ENCODE peak calls at places on chromosome 7, in six cellular contexts. One of them, this sample, is unnamed.

GRCh38 chr7:87599336-87599735 is 1.3 kb downstream of the ABCB1 start:
- DNase-seq in fibroblast of lung: peak
- DNase-seq in mesendoderm: no peak
- DNase-seq in IMR-90: no peak
- DNase-seq in astrocyte: no peak
- DNase-seq in GM23248: no peak
- DNase-seq in this sample: no peak

GRCh38 chr7:122528879-122529481 is 169.9 kb downstream of the RNF133 start:
- DNase-seq in fibroblast of lung: peak
- DNase-seq in mesendoderm: peak
- DNase-seq in IMR-90: peak
- DNase-seq in astrocyte: peak
- DNase-seq in GM23248: peak
- DNase-seq in this sample: no peak

GRCh38 chr7:152312316-152312715 is 123.5 kb downstream of the KMT2C start:
- DNase-seq in fibroblast of lung: peak
- DNase-seq in mesendoderm: peak
- DNase-seq in IMR-90: peak
- DNase-seq in astrocyte: peak
- DNase-seq in GM23248: no peak
- DNase-seq in this sample: no peak

GRCh38 chr7:142795339-142795863 is 24.6 kb downstream of the PRSS2 start:
- DNase-seq in fibroblast of lung: peak
- DNase-seq in mesendoderm: peak
- DNase-seq in IMR-90: no peak
- DNase-seq in astrocyte: no peak
- DNase-seq in GM23248: no peak
- DNase-seq in this sample: no peak

GRCh38 chr7:47032171-47032915 is 549.6 kb downstream of the TNS3 start:
- DNase-seq in fibroblast of lung: no peak
- DNase-seq in mesendoderm: no peak
- DNase-seq in IMR-90: no peak
- DNase-seq in astrocyte: no peak
- DNase-seq in GM23248: no peak
- DNase-seq in this sample: no peak

GRCh38 chr7:133703547-133703946 is 423.6 kb upstream of the LRGUK start:
- DNase-seq in fibroblast of lung: peak
- DNase-seq in mesendoderm: no peak
- DNase-seq in IMR-90: peak
- DNase-seq in astrocyte: peak
- DNase-seq in GM23248: peak
- DNase-seq in this sample: no peak

GRCh38 chr7:106067678-106068077 is 44.4 kb downstream of the SYPL1 start:
- DNase-seq in fibroblast of lung: no peak
- DNase-seq in mesendoderm: no peak
- DNase-seq in IMR-90: no peak
- DNase-seq in astrocyte: no peak
- DNase-seq in GM23248: no peak
- DNase-seq in this sample: no peak

GRCh38 chr7:46654546-46655443 is 733.7 kb upstream of the IGFBP3 start:
- DNase-seq in fibroblast of lung: peak
- DNase-seq in mesendoderm: no peak
- DNase-seq in IMR-90: peak
- DNase-seq in astrocyte: peak
- DNase-seq in GM23248: peak
- DNase-seq in this sample: peak

GRCh38 chr7:17558135-17558534 is 259.7 kb downstream of the AHR start:
- DNase-seq in fibroblast of lung: peak
- DNase-seq in mesendoderm: no peak
- DNase-seq in IMR-90: no peak
- DNase-seq in astrocyte: peak
- DNase-seq in GM23248: peak
- DNase-seq in this sample: no peak

GRCh38 chr7:108062250-108063014 is 59.5 kb upstream of the LAMB1 start:
- DNase-seq in fibroblast of lung: peak
- DNase-seq in mesendoderm: no peak
- DNase-seq in IMR-90: peak
- DNase-seq in astrocyte: peak
- DNase-seq in GM23248: peak
- DNase-seq in this sample: no peak

GRCh38 chr7:158595068-158595467 is 7.4 kb upstream of the PTPRN2 start:
- DNase-seq in fibroblast of lung: peak
- DNase-seq in mesendoderm: peak
- DNase-seq in IMR-90: peak
- DNase-seq in astrocyte: peak
- DNase-seq in GM23248: peak
- DNase-seq in this sample: no peak

GRCh38 chr7:25014735-25015134 is 34.8 kb upstream of the OSBPL3 start:
- DNase-seq in fibroblast of lung: peak
- DNase-seq in mesendoderm: no peak
- DNase-seq in IMR-90: peak
- DNase-seq in astrocyte: peak
- DNase-seq in GM23248: peak
- DNase-seq in this sample: peak

DNA sequence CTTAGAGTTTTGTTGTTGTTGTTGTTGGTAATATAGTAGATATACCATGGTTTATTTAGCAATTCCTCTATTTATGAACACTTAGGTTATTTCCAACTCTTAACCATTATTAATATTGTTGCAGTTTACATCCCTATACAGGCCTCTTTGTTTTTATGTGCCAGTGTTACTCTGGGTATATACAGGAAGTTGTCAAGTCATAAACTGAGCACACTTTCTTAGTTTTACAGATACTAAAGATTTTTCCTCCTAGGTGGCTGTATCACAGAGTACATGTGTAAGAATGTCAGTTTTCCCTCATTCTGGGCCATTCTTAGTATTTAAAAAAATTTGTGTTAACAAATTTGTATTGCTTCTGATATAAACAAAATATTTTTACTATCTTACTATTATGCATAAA is 128.4 kb downstream of the ARL4A start:
- DNase-seq in fibroblast of lung: no peak
- DNase-seq in mesendoderm: no peak
- DNase-seq in IMR-90: no peak
- DNase-seq in astrocyte: no peak
- DNase-seq in GM23248: no peak
- DNase-seq in this sample: no peak
- H3K9ac ChIP-seq in fibroblast of lung: no peak
- H3K9ac ChIP-seq in mesendoderm: no peak
- H3K9ac ChIP-seq in IMR-90: no peak
- H3K9ac ChIP-seq in astrocyte: no peak
- H3K9ac ChIP-seq in GM23248: no peak
- H3K9ac ChIP-seq in this sample: no peak

GRCh38 chr7:22195402-22195801 is 161.6 kb downstream of the RAPGEF5 start:
- DNase-seq in fibroblast of lung: no peak
- DNase-seq in mesendoderm: no peak
- DNase-seq in IMR-90: no peak
- DNase-seq in astrocyte: no peak
- DNase-seq in GM23248: no peak
- DNase-seq in this sample: no peak
- H3K9ac ChIP-seq in fibroblast of lung: no peak
- H3K9ac ChIP-seq in mesendoderm: no peak
- H3K9ac ChIP-seq in IMR-90: no peak
- H3K9ac ChIP-seq in astrocyte: no peak
- H3K9ac ChIP-seq in GM23248: no peak
- H3K9ac ChIP-seq in this sample: no peak

DNA sequence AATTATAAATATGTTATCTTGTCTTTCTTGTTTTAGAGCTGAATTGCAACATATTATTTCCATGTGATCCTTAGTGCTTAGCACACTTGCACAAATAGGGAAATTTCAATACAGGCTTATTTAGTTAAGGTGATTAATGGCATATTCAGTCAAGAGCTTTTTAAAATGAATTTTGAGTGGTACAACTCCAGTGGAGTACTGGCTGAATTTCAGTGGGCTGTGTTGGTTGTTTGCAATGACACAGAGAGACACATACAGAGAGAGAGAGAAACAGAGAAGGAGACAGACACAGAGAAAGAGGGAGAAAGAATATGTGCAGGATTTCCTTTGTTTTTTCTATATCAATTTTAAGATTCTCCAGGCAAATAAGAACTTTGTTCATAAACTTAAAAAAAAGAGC is 766.9 kb downstream of the DNAJB9 start:
- DNase-seq in fibroblast of lung: no peak
- DNase-seq in mesendoderm: no peak
- DNase-seq in IMR-90: no peak
- DNase-seq in astrocyte: no peak
- DNase-seq in GM23248: no peak
- DNase-seq in this sample: no peak
- H3K9ac ChIP-seq in fibroblast of lung: no peak
- H3K9ac ChIP-seq in mesendoderm: no peak
- H3K9ac ChIP-seq in IMR-90: no peak
- H3K9ac ChIP-seq in astrocyte: no peak
- H3K9ac ChIP-seq in GM23248: no peak
- H3K9ac ChIP-seq in this sample: no peak

GRCh38 chr7:5396542-5396941 is 27.1 kb downstream of the TNRC18 start:
- DNase-seq in fibroblast of lung: no peak
- DNase-seq in mesendoderm: no peak
- DNase-seq in IMR-90: no peak
- DNase-seq in astrocyte: no peak
- DNase-seq in GM23248: peak
- DNase-seq in this sample: no peak
- H3K9ac ChIP-seq in fibroblast of lung: peak
- H3K9ac ChIP-seq in mesendoderm: no peak
- H3K9ac ChIP-seq in IMR-90: peak
- H3K9ac ChIP-seq in astrocyte: no peak
- H3K9ac ChIP-seq in GM23248: peak
- H3K9ac ChIP-seq in this sample: peak

DNA sequence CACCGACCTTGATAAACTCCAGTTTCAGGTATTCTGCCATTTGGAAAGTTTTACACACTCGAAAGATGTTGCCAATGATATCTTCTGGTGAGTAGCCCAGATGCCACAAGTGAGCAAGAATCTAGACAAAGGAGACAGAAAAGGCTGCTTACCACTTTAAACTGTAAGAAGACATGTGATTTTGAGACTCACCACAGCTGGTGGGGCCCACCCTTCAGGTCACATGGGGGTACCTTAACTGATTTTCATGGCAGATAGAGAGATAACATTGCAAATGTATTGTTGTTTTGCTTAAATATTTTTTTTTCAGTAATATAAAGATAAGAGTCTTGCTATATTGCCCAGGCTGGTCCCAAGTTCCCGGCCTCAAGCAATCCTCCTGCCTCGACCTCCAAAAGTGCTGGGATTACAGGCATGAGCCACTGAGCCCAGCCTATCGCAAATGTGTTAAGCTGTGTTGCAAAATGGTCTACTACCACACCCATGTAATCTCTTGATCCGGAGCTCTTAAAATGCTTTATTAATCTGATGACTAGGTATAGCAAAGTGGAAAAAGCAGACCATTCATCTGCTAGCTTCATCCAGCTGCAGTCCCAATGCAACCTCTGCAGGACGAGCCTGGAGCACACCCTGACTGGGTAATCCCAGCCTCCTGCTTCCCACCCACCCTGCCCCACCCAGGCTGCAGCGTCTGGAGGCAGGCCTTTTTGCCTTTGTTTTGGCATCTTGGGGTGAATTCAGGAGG is 18.5 kb downstream of the RFC2 start:
- DNase-seq in fibroblast of lung: no peak
- DNase-seq in mesendoderm: no peak
- DNase-seq in IMR-90: no peak
- DNase-seq in astrocyte: no peak
- DNase-seq in GM23248: no peak
- DNase-seq in this sample: no peak
- H3K9ac ChIP-seq in fibroblast of lung: no peak
- H3K9ac ChIP-seq in mesendoderm: no peak
- H3K9ac ChIP-seq in IMR-90: no peak
- H3K9ac ChIP-seq in astrocyte: no peak
- H3K9ac ChIP-seq in GM23248: no peak
- H3K9ac ChIP-seq in this sample: no peak

GRCh38 chr7:130986271-130986690 is 252.3 kb upstream of the KLF14 start:
- DNase-seq in fibroblast of lung: no peak
- DNase-seq in mesendoderm: no peak
- DNase-seq in IMR-90: no peak
- DNase-seq in astrocyte: no peak
- DNase-seq in GM23248: peak
- DNase-seq in this sample: no peak

GRCh38 chr7:130985361-130985760 is 251.4 kb upstream of the KLF14 start:
- DNase-seq in fibroblast of lung: no peak
- DNase-seq in mesendoderm: no peak
- DNase-seq in IMR-90: no peak
- DNase-seq in astrocyte: no peak
- DNase-seq in GM23248: no peak
- DNase-seq in this sample: no peak

GRCh38 chr7:130988443-130988842 is 254.4 kb upstream of the KLF14 start:
- DNase-seq in fibroblast of lung: peak
- DNase-seq in mesendoderm: peak
- DNase-seq in IMR-90: peak
- DNase-seq in astrocyte: no peak
- DNase-seq in GM23248: peak
- DNase-seq in this sample: no peak

GRCh38 chr7:130989006-130989795 is 255.2 kb upstream of the KLF14 start:
- DNase-seq in fibroblast of lung: no peak
- DNase-seq in mesendoderm: no peak
- DNase-seq in IMR-90: no peak
- DNase-seq in astrocyte: no peak
- DNase-seq in GM23248: no peak
- DNase-seq in this sample: no peak

DNA sequence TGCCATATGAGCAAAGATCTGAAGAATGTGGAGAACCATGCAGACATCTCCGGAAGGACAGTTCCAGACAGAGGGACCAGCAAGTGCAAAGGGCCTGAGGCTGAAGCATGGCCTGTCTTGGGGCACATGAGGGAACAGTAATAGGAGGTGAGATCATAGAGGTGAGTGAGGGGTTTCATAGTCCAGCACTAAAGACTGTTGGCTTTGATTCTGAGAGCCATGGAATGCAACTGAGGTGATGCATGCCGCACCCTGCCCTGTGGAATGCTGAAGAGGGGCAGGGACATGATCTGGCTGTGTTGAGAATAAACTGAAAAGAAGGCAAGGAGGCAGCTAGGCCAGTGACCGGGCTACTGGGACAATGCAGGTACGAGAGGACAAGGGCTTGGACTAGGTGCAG is 253.1 kb upstream of the KLF14 start:
- DNase-seq in fibroblast of lung: peak
- DNase-seq in mesendoderm: peak
- DNase-seq in IMR-90: no peak
- DNase-seq in astrocyte: no peak
- DNase-seq in GM23248: no peak
- DNase-seq in this sample: peak
- H3K9ac ChIP-seq in fibroblast of lung: no peak
- H3K9ac ChIP-seq in mesendoderm: no peak
- H3K9ac ChIP-seq in IMR-90: no peak
- H3K9ac ChIP-seq in astrocyte: no peak
- H3K9ac ChIP-seq in GM23248: peak
- H3K9ac ChIP-seq in this sample: peak

DNA sequence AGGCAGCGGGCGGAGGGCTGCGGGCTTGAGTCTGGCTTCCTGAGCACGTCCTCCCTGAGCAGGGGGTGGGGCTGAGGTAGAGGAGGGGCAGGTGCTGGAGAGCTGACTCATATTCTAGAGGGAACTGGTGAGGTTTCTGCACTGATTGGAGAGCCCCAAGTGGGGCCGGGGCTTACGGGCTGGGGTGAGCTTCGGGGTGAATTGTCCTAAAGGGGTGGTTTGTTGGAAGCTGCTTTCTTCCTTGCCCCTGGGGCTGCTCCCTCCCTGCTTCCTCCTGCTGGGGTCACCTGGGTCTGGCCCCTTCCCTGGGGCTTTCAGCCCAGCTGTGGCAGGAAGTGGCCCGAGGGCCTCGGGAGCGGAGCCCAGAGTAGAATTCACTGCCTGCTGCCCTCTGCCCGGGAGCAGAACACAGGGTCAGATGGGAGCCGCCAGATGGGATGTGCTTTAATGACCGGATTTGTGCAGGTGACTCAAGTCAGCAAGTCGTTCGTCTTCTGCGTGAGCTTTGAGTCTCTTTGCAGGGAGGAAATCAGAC is 48.6 kb downstream of the FAM20C start:
- DNase-seq in fibroblast of lung: peak
- DNase-seq in mesendoderm: peak
- DNase-seq in IMR-90: no peak
- DNase-seq in astrocyte: no peak
- DNase-seq in GM23248: no peak
- DNase-seq in this sample: no peak
- H3K9ac ChIP-seq in fibroblast of lung: no peak
- H3K9ac ChIP-seq in mesendoderm: no peak
- H3K9ac ChIP-seq in IMR-90: no peak
- H3K9ac ChIP-seq in astrocyte: no peak
- H3K9ac ChIP-seq in GM23248: no peak
- H3K9ac ChIP-seq in this sample: no peak

This sample was measured in keratinocyte.